ENCODE peak calls at places on chromosomes 16 and 17, in seven cellular contexts. One of them, this sample, is unnamed.
A peak's percentile ranks its signal among the peaks of the same experiment; 100 is the strongest.

GRCh38 chr16:23508589-23509440 is 1.5 kb downstream of the GGA2 start:
- DNase-seq in activated CD4-positive, CD25-positive, alpha-beta regulatory T cell treated with anti-CD3 and anti-CD28 coated beads, Interleukin-2, amount 50 U/mL, for 16 hours: no peak
- DNase-seq in heart right ventricle: no peak
- DNase-seq in NCI-H510A treated with DMSO at 0.1 percent for 48 hours: no peak
- DNase-seq in NCI-H2171 treated with DMSO at 0.1 percent for 48 hours: peak; percentile 77
- DNase-seq in HFF-Myc: no peak
- DNase-seq in EH: peak; percentile 33
- DNase-seq in this sample: no peak

GRCh38 chr16:88703486-88704309 is 2.5 kb downstream of the RNF166 start:
- DNase-seq in activated CD4-positive, CD25-positive, alpha-beta regulatory T cell treated with anti-CD3 and anti-CD28 coated beads, Interleukin-2, amount 50 U/mL, for 16 hours: peak; percentile 30
- DNase-seq in heart right ventricle: peak; percentile 40
- DNase-seq in NCI-H510A treated with DMSO at 0.1 percent for 48 hours: no peak
- DNase-seq in NCI-H2171 treated with DMSO at 0.1 percent for 48 hours: no peak
- DNase-seq in HFF-Myc: no peak
- DNase-seq in EH: no peak
- DNase-seq in this sample: peak; percentile 60

GRCh38 chr17:16419074-16419928 is 3.9 kb downstream of the TRPV2 start:
- DNase-seq in activated CD4-positive, CD25-positive, alpha-beta regulatory T cell treated with anti-CD3 and anti-CD28 coated beads, Interleukin-2, amount 50 U/mL, for 16 hours: no peak
- DNase-seq in heart right ventricle: no peak
- DNase-seq in NCI-H510A treated with DMSO at 0.1 percent for 48 hours: peak; percentile 92
- DNase-seq in NCI-H2171 treated with DMSO at 0.1 percent for 48 hours: no peak
- DNase-seq in HFF-Myc: peak; percentile 80
- DNase-seq in EH: peak; percentile 92
- DNase-seq in this sample: no peak

GRCh38 chr17:74972107-74972972 is at the start of gene HID1:
- DNase-seq in activated CD4-positive, CD25-positive, alpha-beta regulatory T cell treated with anti-CD3 and anti-CD28 coated beads, Interleukin-2, amount 50 U/mL, for 16 hours: peak; percentile 55
- DNase-seq in heart right ventricle: peak; percentile 45
- DNase-seq in NCI-H510A treated with DMSO at 0.1 percent for 48 hours: peak; percentile 62
- DNase-seq in NCI-H2171 treated with DMSO at 0.1 percent for 48 hours: peak; percentile 64
- DNase-seq in HFF-Myc: no peak
- DNase-seq in EH: peak; percentile 28
- DNase-seq in this sample: peak; percentile 85

GRCh38 chr17:44902135-44902760 is 3.0 kb upstream of the EFTUD2 start:
- DNase-seq in activated CD4-positive, CD25-positive, alpha-beta regulatory T cell treated with anti-CD3 and anti-CD28 coated beads, Interleukin-2, amount 50 U/mL, for 16 hours: no peak
- DNase-seq in heart right ventricle: no peak
- DNase-seq in NCI-H510A treated with DMSO at 0.1 percent for 48 hours: no peak
- DNase-seq in NCI-H2171 treated with DMSO at 0.1 percent for 48 hours: no peak
- DNase-seq in HFF-Myc: no peak
- DNase-seq in EH: no peak
- DNase-seq in this sample: no peak

GRCh38 chr17:7095642-7096041 is 15.6 kb upstream of the CLEC10A start:
- DNase-seq in activated CD4-positive, CD25-positive, alpha-beta regulatory T cell treated with anti-CD3 and anti-CD28 coated beads, Interleukin-2, amount 50 U/mL, for 16 hours: no peak
- DNase-seq in heart right ventricle: no peak
- DNase-seq in NCI-H510A treated with DMSO at 0.1 percent for 48 hours: no peak
- DNase-seq in NCI-H2171 treated with DMSO at 0.1 percent for 48 hours: no peak
- DNase-seq in HFF-Myc: no peak
- DNase-seq in EH: no peak
- DNase-seq in this sample: no peak

GRCh38 chr16:30398660-30399434 is 3.6 kb downstream of the ZNF48 start:
- DNase-seq in activated CD4-positive, CD25-positive, alpha-beta regulatory T cell treated with anti-CD3 and anti-CD28 coated beads, Interleukin-2, amount 50 U/mL, for 16 hours: no peak
- DNase-seq in heart right ventricle: no peak
- DNase-seq in NCI-H510A treated with DMSO at 0.1 percent for 48 hours: no peak
- DNase-seq in NCI-H2171 treated with DMSO at 0.1 percent for 48 hours: no peak
- DNase-seq in HFF-Myc: no peak
- DNase-seq in EH: no peak
- DNase-seq in this sample: no peak

GRCh38 chr17:30372755-30373154 is 6.0 kb upstream of the CPD start:
- DNase-seq in activated CD4-positive, CD25-positive, alpha-beta regulatory T cell treated with anti-CD3 and anti-CD28 coated beads, Interleukin-2, amount 50 U/mL, for 16 hours: no peak
- DNase-seq in heart right ventricle: no peak
- DNase-seq in NCI-H510A treated with DMSO at 0.1 percent for 48 hours: peak; percentile 15
- DNase-seq in NCI-H2171 treated with DMSO at 0.1 percent for 48 hours: no peak
- DNase-seq in HFF-Myc: no peak
- DNase-seq in EH: peak; percentile 15
- DNase-seq in this sample: no peak

GRCh38 chr16:14632693-14633569 is at the start of gene BFAR:
- DNase-seq in activated CD4-positive, CD25-positive, alpha-beta regulatory T cell treated with anti-CD3 and anti-CD28 coated beads, Interleukin-2, amount 50 U/mL, for 16 hours: peak; percentile 97
- DNase-seq in heart right ventricle: peak; percentile 99
- DNase-seq in NCI-H510A treated with DMSO at 0.1 percent for 48 hours: peak; percentile 85
- DNase-seq in NCI-H2171 treated with DMSO at 0.1 percent for 48 hours: peak; percentile 98
- DNase-seq in HFF-Myc: peak; percentile 84
- DNase-seq in EH: peak; percentile 98
- DNase-seq in this sample: peak; percentile 98

GRCh38 chr17:81127133-81127455 is 38.2 kb upstream of the PVALEF start:
- DNase-seq in activated CD4-positive, CD25-positive, alpha-beta regulatory T cell treated with anti-CD3 and anti-CD28 coated beads, Interleukin-2, amount 50 U/mL, for 16 hours: no peak
- DNase-seq in heart right ventricle: no peak
- DNase-seq in NCI-H510A treated with DMSO at 0.1 percent for 48 hours: no peak
- DNase-seq in NCI-H2171 treated with DMSO at 0.1 percent for 48 hours: no peak
- DNase-seq in HFF-Myc: no peak
- DNase-seq in EH: no peak
- DNase-seq in this sample: no peak

GRCh38 chr17:75778861-75779249 is 5.8 kb upstream of the UNK start:
- DNase-seq in activated CD4-positive, CD25-positive, alpha-beta regulatory T cell treated with anti-CD3 and anti-CD28 coated beads, Interleukin-2, amount 50 U/mL, for 16 hours: no peak
- DNase-seq in heart right ventricle: no peak
- DNase-seq in NCI-H510A treated with DMSO at 0.1 percent for 48 hours: peak; percentile 40
- DNase-seq in NCI-H2171 treated with DMSO at 0.1 percent for 48 hours: peak; percentile 73
- DNase-seq in HFF-Myc: no peak
- DNase-seq in EH: no peak
- DNase-seq in this sample: peak; percentile 64

GRCh38 chr17:60154616-60155426 is 5.0 kb downstream of the CA4 start:
- DNase-seq in activated CD4-positive, CD25-positive, alpha-beta regulatory T cell treated with anti-CD3 and anti-CD28 coated beads, Interleukin-2, amount 50 U/mL, for 16 hours: no peak
- DNase-seq in heart right ventricle: peak; percentile 62
- DNase-seq in NCI-H510A treated with DMSO at 0.1 percent for 48 hours: no peak
- DNase-seq in NCI-H2171 treated with DMSO at 0.1 percent for 48 hours: peak; percentile 54
- DNase-seq in HFF-Myc: peak; percentile 85
- DNase-seq in EH: peak; percentile 82
- DNase-seq in this sample: no peak

GRCh38 chr17:13940858-13941665 is 128.2 kb upstream of the COX10 start:
- DNase-seq in activated CD4-positive, CD25-positive, alpha-beta regulatory T cell treated with anti-CD3 and anti-CD28 coated beads, Interleukin-2, amount 50 U/mL, for 16 hours: no peak
- DNase-seq in heart right ventricle: no peak
- DNase-seq in NCI-H510A treated with DMSO at 0.1 percent for 48 hours: no peak
- DNase-seq in NCI-H2171 treated with DMSO at 0.1 percent for 48 hours: no peak
- DNase-seq in HFF-Myc: no peak
- DNase-seq in EH: peak; percentile 67
- DNase-seq in this sample: no peak

GRCh38 chr16:89721644-89722391 is 481 bp downstream of the ZNF276 start:
- DNase-seq in activated CD4-positive, CD25-positive, alpha-beta regulatory T cell treated with anti-CD3 and anti-CD28 coated beads, Interleukin-2, amount 50 U/mL, for 16 hours: peak; percentile 79
- DNase-seq in heart right ventricle: peak; percentile 61
- DNase-seq in NCI-H510A treated with DMSO at 0.1 percent for 48 hours: no peak
- DNase-seq in NCI-H2171 treated with DMSO at 0.1 percent for 48 hours: no peak
- DNase-seq in HFF-Myc: no peak
- DNase-seq in EH: peak; percentile 60
- DNase-seq in this sample: peak; percentile 87

GRCh38 chr17:78104540-78104941 is 24.0 kb downstream of the TMC6 start:
- DNase-seq in activated CD4-positive, CD25-positive, alpha-beta regulatory T cell treated with anti-CD3 and anti-CD28 coated beads, Interleukin-2, amount 50 U/mL, for 16 hours: no peak
- DNase-seq in heart right ventricle: no peak
- DNase-seq in NCI-H510A treated with DMSO at 0.1 percent for 48 hours: no peak
- DNase-seq in NCI-H2171 treated with DMSO at 0.1 percent for 48 hours: no peak
- DNase-seq in HFF-Myc: no peak
- DNase-seq in EH: no peak
- DNase-seq in this sample: no peak

GRCh38 chr16:86019446-86020047 is 120.6 kb downstream of the IRF8 start:
- DNase-seq in activated CD4-positive, CD25-positive, alpha-beta regulatory T cell treated with anti-CD3 and anti-CD28 coated beads, Interleukin-2, amount 50 U/mL, for 16 hours: no peak
- DNase-seq in heart right ventricle: no peak
- DNase-seq in NCI-H510A treated with DMSO at 0.1 percent for 48 hours: no peak
- DNase-seq in NCI-H2171 treated with DMSO at 0.1 percent for 48 hours: no peak
- DNase-seq in HFF-Myc: no peak
- DNase-seq in EH: no peak
- DNase-seq in this sample: no peak

GRCh38 chr17:33192961-33193911 is 99.9 kb downstream of the ASIC2 start:
- DNase-seq in activated CD4-positive, CD25-positive, alpha-beta regulatory T cell treated with anti-CD3 and anti-CD28 coated beads, Interleukin-2, amount 50 U/mL, for 16 hours: no peak
- DNase-seq in heart right ventricle: no peak
- DNase-seq in NCI-H510A treated with DMSO at 0.1 percent for 48 hours: no peak
- DNase-seq in NCI-H2171 treated with DMSO at 0.1 percent for 48 hours: no peak
- DNase-seq in HFF-Myc: no peak
- DNase-seq in EH: no peak
- DNase-seq in this sample: no peak

GRCh38 chr17:80119839-80120238 is 18.5 kb downstream of the GAA start:
- DNase-seq in activated CD4-positive, CD25-positive, alpha-beta regulatory T cell treated with anti-CD3 and anti-CD28 coated beads, Interleukin-2, amount 50 U/mL, for 16 hours: no peak
- DNase-seq in heart right ventricle: no peak
- DNase-seq in NCI-H510A treated with DMSO at 0.1 percent for 48 hours: no peak
- DNase-seq in NCI-H2171 treated with DMSO at 0.1 percent for 48 hours: no peak
- DNase-seq in HFF-Myc: no peak
- DNase-seq in EH: no peak
- DNase-seq in this sample: no peak

GRCh38 chr17:70405492-70406220 is 236.3 kb downstream of the KCNJ2 start:
- DNase-seq in activated CD4-positive, CD25-positive, alpha-beta regulatory T cell treated with anti-CD3 and anti-CD28 coated beads, Interleukin-2, amount 50 U/mL, for 16 hours: no peak
- DNase-seq in heart right ventricle: no peak
- DNase-seq in NCI-H510A treated with DMSO at 0.1 percent for 48 hours: no peak
- DNase-seq in NCI-H2171 treated with DMSO at 0.1 percent for 48 hours: no peak
- DNase-seq in HFF-Myc: peak; percentile 87
- DNase-seq in EH: peak; percentile 40
- DNase-seq in this sample: no peak

GRCh38 chr17:76940293-76940692 is 72.1 kb downstream of the MGAT5B start:
- DNase-seq in activated CD4-positive, CD25-positive, alpha-beta regulatory T cell treated with anti-CD3 and anti-CD28 coated beads, Interleukin-2, amount 50 U/mL, for 16 hours: no peak
- DNase-seq in heart right ventricle: no peak
- DNase-seq in NCI-H510A treated with DMSO at 0.1 percent for 48 hours: no peak
- DNase-seq in NCI-H2171 treated with DMSO at 0.1 percent for 48 hours: no peak
- DNase-seq in HFF-Myc: no peak
- DNase-seq in EH: no peak
- DNase-seq in this sample: no peak

GRCh38 chr16:720990-721764 is at the start of gene ANTKMT:
- DNase-seq in activated CD4-positive, CD25-positive, alpha-beta regulatory T cell treated with anti-CD3 and anti-CD28 coated beads, Interleukin-2, amount 50 U/mL, for 16 hours: peak; percentile 44
- DNase-seq in heart right ventricle: peak; percentile 68
- DNase-seq in NCI-H510A treated with DMSO at 0.1 percent for 48 hours: peak; percentile 61
- DNase-seq in NCI-H2171 treated with DMSO at 0.1 percent for 48 hours: peak; percentile 78
- DNase-seq in HFF-Myc: no peak
- DNase-seq in EH: peak; percentile 80
- DNase-seq in this sample: peak; percentile 59

This sample was measured in T-helper 9 cell.